ENCODE peak calls at places on chromosomes 11 and 22, in ten cellular contexts. One of them, this sample, is unnamed.
A peak's percentile ranks its signal among the peaks of the same experiment; 100 is the strongest.

GRCh38 chr11:61609970-61610347 is 29.1 kb upstream of the SYT7 start:
- DNase-seq in cardiac fibroblast: no peak
- DNase-seq in nephron progenitor cell: no peak
- DNase-seq in A549: peak; percentile 35
- DNase-seq in WTC11: peak; percentile 67
- DNase-seq in HFFc6: no peak
- DNase-seq in fibroblast of the aortic adventitia: no peak
- DNase-seq in lower leg skin: no peak
- DNase-seq in breast epithelium: no peak
- DNase-seq in HCT116: no peak
- DNase-seq in this sample: no peak

GRCh38 chr22:24950272-24950902 is 2.1 kb upstream of the KIAA1671 start:
- DNase-seq in HCT116: no peak
- DNase-seq in fibroblast of the aortic adventitia: peak; percentile 63
- DNase-seq in WTC11: peak; percentile 77
- DNase-seq in breast epithelium: peak; percentile 80
- DNase-seq in nephron progenitor cell: peak; percentile 26
- DNase-seq in lower leg skin: no peak
- DNase-seq in HFFc6: no peak
- DNase-seq in A549: peak; percentile 19
- DNase-seq in cardiac fibroblast: peak; percentile 87
- DNase-seq in this sample: no peak

GRCh38 chr11:127226376-127226775 is 225.8 kb upstream of the KIRREL3 start:
- DNase-seq in cardiac fibroblast: no peak
- DNase-seq in A549: no peak
- DNase-seq in fibroblast of the aortic adventitia: no peak
- DNase-seq in breast epithelium: no peak
- DNase-seq in WTC11: no peak
- DNase-seq in lower leg skin: no peak
- DNase-seq in HFFc6: no peak
- DNase-seq in HCT116: no peak
- DNase-seq in nephron progenitor cell: no peak
- DNase-seq in this sample: no peak

GRCh38 chr11:20050551-20051333 is 109.5 kb downstream of the DBX1 start:
- DNase-seq in lower leg skin: no peak
- DNase-seq in WTC11: peak; percentile 24
- DNase-seq in fibroblast of the aortic adventitia: peak; percentile 60
- DNase-seq in nephron progenitor cell: no peak
- DNase-seq in HFFc6: no peak
- DNase-seq in A549: no peak
- DNase-seq in HCT116: no peak
- DNase-seq in cardiac fibroblast: peak; percentile 25
- DNase-seq in breast epithelium: peak; percentile 80
- DNase-seq in this sample: no peak

GRCh38 chr11:16191212-16191851 is 165.0 kb downstream of the SOX6 start:
- DNase-seq in cardiac fibroblast: no peak
- DNase-seq in nephron progenitor cell: no peak
- DNase-seq in lower leg skin: no peak
- DNase-seq in fibroblast of the aortic adventitia: no peak
- DNase-seq in HCT116: no peak
- DNase-seq in HFFc6: no peak
- DNase-seq in A549: peak; percentile 22
- DNase-seq in breast epithelium: no peak
- DNase-seq in WTC11: no peak
- DNase-seq in this sample: no peak

GRCh38 chr11:43797866-43798265 is 82.8 kb upstream of the ALKBH3 start:
- DNase-seq in HCT116: no peak
- DNase-seq in A549: no peak
- DNase-seq in breast epithelium: no peak
- DNase-seq in HFFc6: no peak
- DNase-seq in WTC11: no peak
- DNase-seq in cardiac fibroblast: no peak
- DNase-seq in lower leg skin: no peak
- DNase-seq in nephron progenitor cell: no peak
- DNase-seq in fibroblast of the aortic adventitia: no peak
- DNase-seq in this sample: no peak

GRCh38 chr11:96579642-96580041 is 189.8 kb downstream of the JRKL start:
- DNase-seq in lower leg skin: no peak
- DNase-seq in nephron progenitor cell: peak; percentile 7
- DNase-seq in cardiac fibroblast: no peak
- DNase-seq in HCT116: no peak
- DNase-seq in breast epithelium: no peak
- DNase-seq in A549: no peak
- DNase-seq in HFFc6: no peak
- DNase-seq in WTC11: no peak
- DNase-seq in fibroblast of the aortic adventitia: no peak
- DNase-seq in this sample: no peak

GRCh38 chr11:127485541-127485940 is 485.0 kb upstream of the KIRREL3 start:
- DNase-seq in WTC11: no peak
- DNase-seq in cardiac fibroblast: no peak
- DNase-seq in HFFc6: no peak
- DNase-seq in breast epithelium: no peak
- DNase-seq in fibroblast of the aortic adventitia: no peak
- DNase-seq in lower leg skin: no peak
- DNase-seq in nephron progenitor cell: no peak
- DNase-seq in HCT116: no peak
- DNase-seq in A549: no peak
- DNase-seq in this sample: no peak

GRCh38 chr22:45688606-45689080 is 17.0 kb downstream of the ATXN10 start:
- DNase-seq in HFFc6: peak; percentile 90
- DNase-seq in WTC11: no peak
- DNase-seq in HCT116: peak; percentile 38
- DNase-seq in A549: peak; percentile 94
- DNase-seq in cardiac fibroblast: peak; percentile 90
- DNase-seq in nephron progenitor cell: no peak
- DNase-seq in breast epithelium: no peak
- DNase-seq in lower leg skin: no peak
- DNase-seq in fibroblast of the aortic adventitia: peak; percentile 97
- DNase-seq in this sample: no peak

GRCh38 chr11:58768137-58768536 is 36.4 kb upstream of the GLYAT start:
- DNase-seq in fibroblast of the aortic adventitia: no peak
- DNase-seq in HFFc6: no peak
- DNase-seq in cardiac fibroblast: no peak
- DNase-seq in HCT116: no peak
- DNase-seq in A549: no peak
- DNase-seq in nephron progenitor cell: no peak
- DNase-seq in lower leg skin: no peak
- DNase-seq in WTC11: no peak
- DNase-seq in breast epithelium: no peak
- DNase-seq in this sample: no peak

GRCh38 chr11:19980957-19981669 is 179.2 kb downstream of the DBX1 start:
- DNase-seq in nephron progenitor cell: no peak
- DNase-seq in breast epithelium: no peak
- DNase-seq in A549: peak; percentile 27
- DNase-seq in HFFc6: peak; percentile 43
- DNase-seq in fibroblast of the aortic adventitia: peak; percentile 73
- DNase-seq in WTC11: no peak
- DNase-seq in lower leg skin: no peak
- DNase-seq in cardiac fibroblast: peak; percentile 83
- DNase-seq in HCT116: no peak
- DNase-seq in this sample: no peak

GRCh38 chr22:31036671-31037550 is 44.2 kb upstream of the SMTN start:
- DNase-seq in HCT116: no peak
- DNase-seq in cardiac fibroblast: peak; percentile 49
- DNase-seq in nephron progenitor cell: no peak
- DNase-seq in fibroblast of the aortic adventitia: peak; percentile 77
- DNase-seq in WTC11: no peak
- DNase-seq in breast epithelium: peak; percentile 37
- DNase-seq in HFFc6: peak; percentile 77
- DNase-seq in lower leg skin: no peak
- DNase-seq in A549: peak; percentile 60
- DNase-seq in this sample: no peak

DNA sequence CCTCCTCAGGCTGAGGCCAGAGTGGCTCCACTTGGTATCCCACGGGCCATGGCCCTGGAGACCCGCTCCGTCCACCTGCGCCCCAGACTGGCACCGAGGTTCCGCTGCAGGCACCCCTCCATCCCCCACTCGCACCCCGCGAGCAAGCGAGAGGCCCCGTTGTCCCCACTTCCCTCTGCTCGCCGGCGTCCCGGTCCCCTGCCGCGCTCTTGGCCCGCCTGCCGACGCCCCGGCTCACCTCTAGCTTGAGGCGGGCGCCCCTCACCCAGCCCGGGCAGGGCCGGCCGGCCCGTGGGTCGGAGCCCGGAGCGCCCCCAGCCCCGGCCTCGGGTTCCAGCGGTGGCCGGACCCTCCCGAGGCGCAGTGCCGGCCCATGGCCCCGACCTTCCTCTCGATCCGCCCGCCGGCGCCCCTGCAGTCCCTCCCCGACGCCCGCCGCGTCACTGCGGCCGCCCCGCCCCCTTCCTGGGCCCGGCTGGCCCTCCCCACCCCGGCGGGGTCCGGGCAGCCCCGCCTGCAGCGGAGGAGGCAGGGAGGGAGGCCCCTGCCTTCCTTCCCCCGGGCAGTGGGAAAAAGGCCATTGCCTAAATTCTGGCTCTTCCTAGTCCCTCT is at the start of gene PITPNM1:
- DNase-seq in cardiac fibroblast: peak; percentile 70
- DNase-seq in nephron progenitor cell: peak; percentile 85
- DNase-seq in fibroblast of the aortic adventitia: peak; percentile 25
- DNase-seq in HFFc6: no peak
- DNase-seq in lower leg skin: peak; percentile 94
- DNase-seq in breast epithelium: peak; percentile 53
- DNase-seq in A549: peak; percentile 62
- DNase-seq in HCT116: no peak
- DNase-seq in WTC11: peak; percentile 78
- DNase-seq in this sample: peak; percentile 78
- TF ChIP-seq CTCF in cardiac fibroblast: no peak
- TF ChIP-seq CTCF in nephron progenitor cell: no peak
- TF ChIP-seq CTCF in fibroblast of the aortic adventitia: no peak
- TF ChIP-seq CTCF in HFFc6: no peak
- TF ChIP-seq CTCF in lower leg skin: no peak
- TF ChIP-seq CTCF in breast epithelium: no peak
- TF ChIP-seq CTCF in A549: no peak
- TF ChIP-seq CTCF in HCT116: no peak
- TF ChIP-seq CTCF in WTC11: no peak
- TF ChIP-seq CTCF in this sample: no peak

GRCh38 chr22:42111798-42112197 is 18.8 kb downstream of the CYP2D6 start:
- DNase-seq in breast epithelium: no peak
- DNase-seq in A549: no peak
- DNase-seq in lower leg skin: no peak
- DNase-seq in fibroblast of the aortic adventitia: no peak
- DNase-seq in HFFc6: no peak
- DNase-seq in WTC11: no peak
- DNase-seq in cardiac fibroblast: no peak
- DNase-seq in nephron progenitor cell: no peak
- DNase-seq in HCT116: no peak
- DNase-seq in this sample: no peak

GRCh38 chr22:42114721-42115120 is 15.9 kb downstream of the CYP2D6 start:
- DNase-seq in fibroblast of the aortic adventitia: peak; percentile 32
- DNase-seq in HFFc6: peak; percentile 3
- DNase-seq in lower leg skin: peak; percentile 64
- DNase-seq in cardiac fibroblast: peak; percentile 26
- DNase-seq in WTC11: peak; percentile 67
- DNase-seq in HCT116: peak; percentile 26
- DNase-seq in breast epithelium: no peak
- DNase-seq in A549: peak; percentile 34
- DNase-seq in nephron progenitor cell: no peak
- DNase-seq in this sample: peak; percentile 34

DNA sequence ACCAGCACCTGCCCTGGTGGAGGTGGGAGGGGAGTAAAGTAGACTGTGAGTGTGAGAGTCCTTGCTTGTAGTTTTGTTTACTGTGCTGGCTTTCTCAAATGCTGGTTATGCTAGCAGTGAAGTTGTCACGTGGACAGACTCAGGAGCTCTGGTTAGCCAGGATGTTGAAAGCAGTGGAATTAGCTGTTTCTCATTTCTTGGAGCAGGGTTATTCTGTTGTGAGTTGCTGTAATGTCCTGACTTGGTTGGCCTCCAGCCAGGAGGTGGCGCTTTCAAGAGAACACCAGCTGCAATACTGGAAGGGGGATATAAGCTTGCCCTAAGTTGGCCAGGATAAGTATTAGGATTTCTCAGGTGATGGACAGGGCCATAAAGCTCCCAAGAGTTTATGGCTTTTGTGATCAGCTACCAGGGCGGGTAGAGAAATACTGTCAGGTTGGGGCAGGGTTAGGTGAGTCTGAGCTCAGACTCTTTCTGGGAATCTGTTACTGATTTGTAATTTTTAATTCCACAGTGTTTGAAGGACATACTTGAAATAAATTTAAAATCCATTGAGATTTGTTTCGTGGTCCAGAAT is 13.7 kb downstream of the CYP2D6 start:
- DNase-seq in HCT116: no peak
- DNase-seq in lower leg skin: peak; percentile 58
- DNase-seq in cardiac fibroblast: peak; percentile 29
- DNase-seq in A549: no peak
- DNase-seq in WTC11: peak; percentile 62
- DNase-seq in HFFc6: no peak
- DNase-seq in nephron progenitor cell: no peak
- DNase-seq in fibroblast of the aortic adventitia: no peak
- DNase-seq in breast epithelium: no peak
- DNase-seq in this sample: peak; percentile 27
- TF ChIP-seq CTCF in HCT116: peak; percentile 3
- TF ChIP-seq CTCF in lower leg skin: no peak
- TF ChIP-seq CTCF in cardiac fibroblast: no peak
- TF ChIP-seq CTCF in A549: no peak
- TF ChIP-seq CTCF in WTC11: no peak
- TF ChIP-seq CTCF in HFFc6: no peak
- TF ChIP-seq CTCF in nephron progenitor cell: no peak
- TF ChIP-seq CTCF in fibroblast of the aortic adventitia: no peak
- TF ChIP-seq CTCF in breast epithelium: no peak
- TF ChIP-seq CTCF in this sample: no peak

GRCh38 chr11:94700631-94701030 is 67.5 kb upstream of the AMOTL1 start:
- DNase-seq in HCT116: no peak
- DNase-seq in HFFc6: peak; percentile 66
- DNase-seq in lower leg skin: no peak
- DNase-seq in nephron progenitor cell: no peak
- DNase-seq in WTC11: no peak
- DNase-seq in cardiac fibroblast: no peak
- DNase-seq in fibroblast of the aortic adventitia: no peak
- DNase-seq in A549: no peak
- DNase-seq in breast epithelium: no peak
- DNase-seq in this sample: no peak
- TF ChIP-seq CTCF in HCT116: no peak
- TF ChIP-seq CTCF in HFFc6: no peak
- TF ChIP-seq CTCF in lower leg skin: no peak
- TF ChIP-seq CTCF in nephron progenitor cell: no peak
- TF ChIP-seq CTCF in WTC11: no peak
- TF ChIP-seq CTCF in cardiac fibroblast: no peak
- TF ChIP-seq CTCF in fibroblast of the aortic adventitia: no peak
- TF ChIP-seq CTCF in A549: no peak
- TF ChIP-seq CTCF in breast epithelium: no peak
- TF ChIP-seq CTCF in this sample: no peak

DNA sequence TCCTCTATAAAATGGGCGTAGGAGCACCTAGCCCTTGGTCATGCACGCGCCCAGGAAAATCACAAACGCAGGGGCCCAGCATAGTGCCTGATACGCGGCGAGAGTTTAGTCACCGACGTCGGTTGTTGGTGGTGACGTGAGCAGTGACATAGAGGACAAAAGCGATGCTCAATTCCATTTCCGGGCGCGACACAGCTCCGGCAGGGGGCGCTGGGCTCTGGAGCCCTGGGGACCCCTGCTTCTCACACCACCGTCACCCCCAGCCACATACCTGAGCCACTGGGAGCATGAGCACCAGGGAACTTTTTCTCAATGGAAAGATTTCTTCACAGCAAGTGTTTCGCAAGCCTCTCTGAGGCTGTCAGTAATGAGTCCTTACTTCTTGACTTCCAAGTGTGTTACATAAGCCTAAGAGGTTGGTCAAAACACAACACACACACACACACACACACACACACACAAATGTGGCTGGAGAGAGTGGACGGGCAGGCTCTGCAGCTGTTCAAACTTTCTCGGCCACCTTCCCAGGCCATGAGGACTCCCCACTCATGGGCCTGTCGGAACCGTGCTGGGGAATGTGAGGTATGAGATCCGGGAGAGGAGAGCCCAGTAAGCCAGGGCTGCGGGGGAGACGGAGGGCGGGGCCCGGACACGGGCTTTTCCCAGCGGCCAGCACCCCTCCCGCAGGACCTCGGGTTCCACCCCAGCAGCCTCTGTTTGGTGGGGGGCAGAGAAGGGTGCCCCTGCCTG is 36.9 kb upstream of the LINC01488 start:
- DNase-seq in HCT116: no peak
- DNase-seq in lower leg skin: no peak
- DNase-seq in A549: peak; percentile 48
- DNase-seq in fibroblast of the aortic adventitia: peak; percentile 95
- DNase-seq in nephron progenitor cell: peak; percentile 60
- DNase-seq in HFFc6: peak; percentile 94
- DNase-seq in WTC11: peak; percentile 64
- DNase-seq in breast epithelium: peak; percentile 94
- DNase-seq in cardiac fibroblast: peak; percentile 95
- DNase-seq in this sample: peak; percentile 8
- TF ChIP-seq CTCF in HCT116: no peak
- TF ChIP-seq CTCF in lower leg skin: no peak
- TF ChIP-seq CTCF in A549: peak; percentile 13
- TF ChIP-seq CTCF in fibroblast of the aortic adventitia: peak; percentile 38
- TF ChIP-seq CTCF in nephron progenitor cell: peak; percentile 42
- TF ChIP-seq CTCF in HFFc6: peak; percentile 85
- TF ChIP-seq CTCF in WTC11: peak; percentile 42
- TF ChIP-seq CTCF in breast epithelium: no peak
- TF ChIP-seq CTCF in cardiac fibroblast: peak; percentile 56
- TF ChIP-seq CTCF in this sample: no peak